ENCODE peak calls at places on chromosomes 4 and X, in seven cellular contexts. S is IMR-90, L is mesendoderm, U is mesenchymal stem cell, R is H9, V is H1, D is trophoblast cell. Z is an unnamed sample.

GRCh38 chr4:180542445-180543100 is 1700.6 kb upstream of the TENM3 start:
- DNase-seq in R (no peak), D (no peak), L (no peak), S (peak), V (no peak), U (peak), Z (no peak)

GRCh38 chr4:6957148-6957520 is 47.5 kb downstream of the TBC1D14 start:
- DNase-seq in U (peak), V (no peak), D (no peak), S (peak), R (no peak), L (no peak), Z (no peak)

GRCh38 chr4:34417160-34417559 is 1827.2 kb downstream of the ARAP2 start:
- DNase-seq in D (peak), S (no peak), U (peak), V (no peak), L (no peak), R (no peak), Z (no peak)

GRCh38 chr4:31220921-31221320 is 500.8 kb downstream of the PCDH7 start:
- DNase-seq in L (no peak), U (no peak), V (no peak), R (no peak), S (no peak), D (no peak), Z (no peak)

GRCh38 chr4:171308661-171309060 is 504.5 kb upstream of the GALNTL6 start:
- DNase-seq in U (no peak), R (no peak), L (no peak), V (no peak), D (no peak), S (no peak), Z (no peak)

GRCh38 chr4:40377462-40378385 is 42.6 kb downstream of the CHRNA9 start:
- DNase-seq in U (peak), S (peak), L (no peak), V (no peak), R (no peak), D (peak), Z (no peak)

GRCh38 chr4:139599076-139599475 is 43.1 kb upstream of the SETD7 start:
- DNase-seq in L (peak), R (no peak), D (no peak), V (no peak), S (no peak), U (no peak), Z (no peak)

GRCh38 chr4:5785806-5786680 is 75.0 kb downstream of the EVC start:
- DNase-seq in D (peak), L (no peak), R (peak), V (no peak), S (peak), U (peak), Z (no peak)

GRCh38 chrX:14027511-14028019 is 2.1 kb downstream of the GEMIN8 start:
- DNase-seq in D (peak), U (peak), V (no peak), S (peak), L (no peak), R (no peak), Z (no peak)

GRCh38 chr4:46839128-46839527 is 69.9 kb downstream of the COX7B2 start:
- DNase-seq in U (no peak), L (peak), S (no peak), R (peak), D (no peak), V (no peak), Z (peak)

GRCh38 chrX:154374361-154375155 is at the start of gene FLNA:
- DNase-seq in L (peak), S (no peak), R (peak), V (no peak), D (peak), U (peak), Z (no peak)

GRCh38 chr4:144754562-144755410 is 108.8 kb downstream of the HHIP start:
- DNase-seq in U (no peak), S (peak), L (peak), V (no peak), D (peak), R (peak), Z (no peak)

GRCh38 chr4:40645576-40645975 is 15.9 kb upstream of the RBM47 start:
- DNase-seq in L (no peak), S (no peak), D (no peak), U (no peak), R (no peak), V (no peak), Z (no peak)

GRCh38 chrX:35046646-35047231 is 104.1 kb downstream of the FAM47B start:
- DNase-seq in U (peak), D (no peak), L (no peak), S (no peak), R (no peak), V (no peak), Z (no peak)

GRCh38 chrX:39133971-39134370 is 332.7 kb downstream of the MID1IP1 start:
- DNase-seq in D (peak), S (no peak), V (peak), L (peak), R (peak), U (no peak), Z (no peak)

GRCh38 chrX:38959736-38960534 is 158.7 kb downstream of the MID1IP1 start:
- DNase-seq in R (no peak), D (no peak), V (no peak), U (peak), S (no peak), L (peak), Z (no peak)

GRCh38 chrX:46630141-46630540 is 56.6 kb downstream of the CHST7 start:
- DNase-seq in U (peak), R (no peak), V (no peak), D (no peak), S (peak), L (no peak), Z (no peak)

GRCh38 chr4:133464311-133464710 is 315.2 kb downstream of the PCDH10 start:
- DNase-seq in L (no peak), S (no peak), R (no peak), U (no peak), D (no peak), V (no peak), Z (no peak)

GRCh38 chrX:52271212-52271611 is 86.5 kb downstream of the MAGED4 start:
- DNase-seq in V (peak), L (peak), S (no peak), R (peak), D (peak), U (peak), Z (no peak)

GRCh38 chr4:146661368-146661767 is 22.7 kb downstream of the POU4F2 start:
- DNase-seq in V (no peak), S (no peak), U (no peak), L (no peak), D (no peak), R (no peak), Z (no peak)

GRCh38 chr4:663438-664428 is 10.3 kb downstream of the ATP5ME start:
- DNase-seq in V (no peak), S (no peak), D (no peak), R (peak), L (peak), U (no peak), Z (no peak)

GRCh38 chrX:96791559-96791958 is 92.1 kb upstream of the RPA4 start:
- DNase-seq in U (no peak), V (no peak), S (peak), L (no peak), R (no peak), D (no peak), Z (no peak)

GRCh38 chr4:47933798-47934197 is 19.4 kb upstream of the NFXL1 start:
- DNase-seq in U (peak), D (peak), L (peak), R (no peak), S (peak), V (no peak), Z (no peak)

GRCh38 chrX:19555683-19556082 is 40.4 kb upstream of the MAP3K15 start:
- DNase-seq in D (no peak), U (no peak), R (no peak), L (no peak), S (no peak), V (no peak), Z (no peak)

GRCh38 chr4:99790796-99791617 is 25.6 kb upstream of the DAPP1 start:
- DNase-seq in D (no peak), L (no peak), U (no peak), R (no peak), S (no peak), V (no peak), Z (no peak)

GRCh38 chr4:168719725-168720124 is 222.9 kb downstream of the PALLD start:
- DNase-seq in U (no peak), S (no peak), D (no peak), V (no peak), R (no peak), L (no peak), Z (no peak)

GRCh38 chr4:102787096-102787867 is 26.5 kb upstream of the MANBA start:
- DNase-seq in S (peak), U (peak), R (no peak), D (peak), V (no peak), L (no peak), Z (no peak)

GRCh38 chrX:124737771-124738170 is 391.4 kb downstream of the SH2D1A start:
- DNase-seq in V (no peak), U (no peak), R (peak), D (no peak), L (peak), S (no peak), Z (no peak)

GRCh38 chrX:9681422-9681821 is 84.2 kb downstream of the GPR143 start:
- DNase-seq in D (peak), S (peak), L (no peak), R (no peak), U (peak), V (no peak), Z (no peak)

GRCh38 chr4:15955670-15956069 is 7.3 kb downstream of the FGFBP2 start:
- DNase-seq in D (peak), V (no peak), U (peak), L (peak), R (no peak), S (peak), Z (no peak)

GRCh38 chrX:110286126-110286525 is 31.8 kb downstream of the AMMECR1 start:
- DNase-seq in U (peak), R (no peak), V (no peak), D (peak), S (peak), L (no peak), Z (no peak)

GRCh38 chrX:17031827-17032226 is 85.4 kb downstream of the REPS2 start:
- DNase-seq in R (no peak), S (no peak), L (no peak), V (no peak), D (no peak), U (no peak), Z (no peak)

GRCh38 chr4:82433791-82434190 is 3.4 kb downstream of the ENOPH1 start:
- DNase-seq in L (no peak), U (no peak), S (no peak), D (peak), V (no peak), R (no peak), Z (no peak)
- H3K23ac ChIP-seq in L (no peak), U (no peak), S (peak), D (no peak), V (no peak), R (no peak), Z (no peak)

DNA sequence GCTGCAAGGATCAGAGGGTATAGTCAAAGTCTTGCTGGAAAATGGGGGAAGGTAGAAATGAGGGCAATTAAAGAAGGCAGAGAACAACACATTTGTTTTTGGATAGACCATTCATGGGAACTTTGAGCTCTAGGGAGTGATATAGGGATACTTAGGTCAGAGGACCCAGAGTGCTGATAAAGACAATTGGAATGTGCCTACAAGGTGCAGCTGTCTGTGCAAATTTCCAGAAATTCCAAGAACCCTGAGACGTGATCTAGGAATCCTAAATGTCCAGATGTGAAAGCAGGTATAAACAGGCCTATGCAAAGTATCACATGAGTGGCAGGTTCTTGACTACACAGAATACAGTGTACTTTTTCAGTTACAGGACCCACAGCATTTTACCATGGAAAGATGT is 24.2 kb downstream of the FNIP2 start:
- DNase-seq in D (peak), L (peak), S (no peak), R (no peak), V (no peak), U (no peak), Z (no peak)
- H3K27ac ChIP-seq in D (no peak), L (no peak), S (no peak), R (no peak), V (no peak), U (no peak), Z (no peak)

GRCh38 chrX:30495468-30495867 is 82.1 kb downstream of the TASL start:
- DNase-seq in V (no peak), D (no peak), R (no peak), U (no peak), L (no peak), S (no peak), Z (no peak)
- H3K9ac ChIP-seq in V (no peak), D (no peak), R (no peak), U (no peak), L (no peak), S (no peak), Z (no peak)

DNA sequence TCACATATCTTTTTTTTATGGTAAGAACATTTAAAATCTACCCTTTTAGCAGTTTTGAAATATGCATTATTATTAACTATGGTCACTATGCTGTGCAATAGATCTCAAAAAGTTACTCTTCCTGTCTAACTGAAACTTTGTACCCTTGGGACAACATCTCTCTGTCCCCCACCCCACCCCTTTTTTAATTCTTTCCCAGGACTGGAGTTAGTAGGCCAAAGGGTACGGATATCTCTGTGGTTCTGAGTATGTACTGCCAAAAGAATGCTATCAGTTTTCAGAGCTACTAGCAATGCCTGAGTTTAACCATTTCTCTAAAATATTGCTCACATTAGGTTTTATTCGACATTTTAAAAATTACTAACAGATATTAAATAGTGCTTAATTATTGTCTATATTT is 4.7 kb upstream of the FAM241A start:
- DNase-seq in D (no peak), R (no peak), L (no peak), U (no peak), S (no peak), V (no peak), Z (no peak)
- H3K23ac ChIP-seq in D (no peak), R (no peak), L (no peak), U (no peak), S (no peak), V (no peak), Z (no peak)

GRCh38 chr4:55079451-55080173 is 45.8 kb downstream of the KDR start:
- DNase-seq in U (no peak), R (no peak), L (peak), D (no peak), V (no peak), S (no peak), Z (no peak)
- H3K27ac ChIP-seq in U (no peak), R (no peak), L (peak), D (no peak), V (peak), S (no peak), Z (no peak)

DNA sequence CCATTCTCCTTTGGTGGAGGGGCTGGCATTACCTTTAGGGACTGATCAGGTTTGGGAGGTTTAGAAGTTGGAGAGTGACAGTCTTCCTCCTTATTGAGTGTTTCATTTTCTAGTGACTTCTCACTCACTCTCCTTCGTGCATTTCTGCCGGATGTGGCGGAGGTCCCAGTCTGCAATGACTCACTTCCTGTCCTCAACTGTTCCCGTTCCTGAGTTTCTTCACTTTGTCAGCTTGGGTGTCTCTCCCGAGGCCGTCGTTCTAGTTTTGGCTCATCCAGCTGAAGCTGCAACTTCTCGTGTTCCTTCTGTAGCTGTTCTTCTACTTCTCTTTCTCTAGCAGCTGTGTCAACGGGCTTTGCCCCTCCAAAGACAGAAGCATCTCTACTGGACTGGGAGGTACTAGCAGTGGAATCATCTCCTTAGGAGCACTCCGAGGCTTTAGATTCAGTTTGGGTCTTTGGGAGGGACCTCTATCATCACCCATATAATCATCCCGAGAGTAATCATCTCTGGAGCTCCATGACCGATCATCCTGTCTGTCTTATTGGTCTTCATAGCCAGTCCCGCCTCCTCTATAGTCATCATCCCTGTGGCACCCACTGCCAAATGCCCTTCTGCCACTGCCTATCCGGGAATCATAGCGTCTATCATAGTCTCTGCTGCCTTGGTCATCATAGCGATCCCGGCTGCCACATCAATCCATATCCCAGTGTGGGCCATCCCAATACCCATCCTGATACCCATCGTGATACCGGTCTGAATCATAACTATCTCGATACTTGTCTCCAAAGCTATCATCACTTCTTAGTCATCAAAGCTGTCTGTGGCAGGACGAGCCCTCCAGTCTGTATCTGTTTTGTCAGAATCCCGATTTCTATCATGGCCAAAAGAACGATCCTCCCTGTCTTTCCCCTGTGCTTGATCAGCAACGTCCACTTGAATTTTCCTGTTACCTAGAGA is 35.3 kb upstream of the VSIG4 start:
- DNase-seq in D (peak), R (no peak), V (no peak), L (no peak), S (no peak), U (no peak), Z (no peak)
- H3K9ac ChIP-seq in D (no peak), R (no peak), V (no peak), L (no peak), S (no peak), U (no peak), Z (no peak)

DNA sequence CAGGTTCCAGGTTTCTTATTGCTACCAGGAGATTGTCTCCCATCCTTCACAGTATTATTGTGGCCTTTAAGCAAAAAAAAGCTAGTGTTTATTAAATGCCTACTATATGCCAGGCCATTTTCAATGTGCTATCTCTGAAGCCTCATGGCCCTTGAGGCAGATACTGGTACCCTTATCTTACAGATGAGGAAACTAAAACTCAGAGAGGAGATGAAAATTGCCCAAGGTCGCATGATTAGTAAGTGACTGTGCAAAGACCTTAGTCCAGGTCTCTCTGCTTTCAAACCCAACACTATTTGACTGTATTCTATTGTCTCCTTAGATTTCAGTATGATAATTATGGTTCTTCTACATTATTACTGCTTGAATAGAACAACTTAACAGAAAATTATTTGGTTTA is 717.9 kb upstream of the AMOT start:
- DNase-seq in D (peak), S (no peak), L (no peak), V (no peak), R (no peak), U (no peak), Z (no peak)
- H3K23ac ChIP-seq in D (no peak), S (no peak), L (no peak), V (no peak), R (no peak), U (no peak), Z (no peak)

Z was measured in neuronal stem cell.